ENCODE peak calls at places on chromosome 4, in five cellular contexts. L is MM.1S, P is GM23338, I is neural progenitor cell, X is hepatocyte. S is an unnamed sample.

GRCh38 chr4:104015680-104016079 is 295.9 kb upstream of the TACR3 start:
- DNase-seq in X (peak; percentile 30), P (peak; percentile 61), I (peak; percentile 47), L (peak; percentile 13), S (no peak)

GRCh38 chr4:40046311-40046980 is 10.2 kb upstream of the N4BP2 start:
- DNase-seq in I (no peak), X (peak; percentile 68), P (no peak), L (no peak), S (peak; percentile 58)

GRCh38 chr4:54586343-54586953 is 71.3 kb upstream of the KIT start:
- DNase-seq in L (no peak), X (peak; percentile 76), I (no peak), P (no peak), S (peak; percentile 84)

GRCh38 chr4:175127314-175127713 is 209.2 kb downstream of the ADAM29 start:
- DNase-seq in I (no peak), L (no peak), P (no peak), X (no peak), S (no peak)

GRCh38 chr4:1036095-1036494 is 24.7 kb downstream of the FGFRL1 start:
- DNase-seq in L (no peak), P (no peak), I (no peak), X (no peak), S (no peak)

GRCh38 chr4:119593698-119594097 is 34.9 kb downstream of the PDE5A start:
- DNase-seq in I (no peak), L (no peak), P (no peak), X (no peak), S (no peak)

GRCh38 chr4:110624016-110624770 is 1.3 kb upstream of the PITX2 start:
- DNase-seq in P (peak; percentile 10), X (no peak), I (no peak), L (no peak), S (no peak)

GRCh38 chr4:6324999-6325790 is 55.5 kb downstream of the WFS1 start:
- DNase-seq in I (peak; percentile 50), X (peak; percentile 57), L (no peak), P (peak; percentile 28), S (peak; percentile 79)

GRCh38 chr4:168498259-168498658 is 1.4 kb downstream of the PALLD start:
- DNase-seq in P (no peak), I (no peak), L (no peak), X (no peak), S (no peak)

GRCh38 chr4:113355550-113356371 is 306.3 kb downstream of the ANK2 start:
- DNase-seq in L (peak; percentile 30), P (no peak), I (no peak), X (peak; percentile 34), S (peak; percentile 96)

GRCh38 chr4:1060646-1061371 is 49.4 kb downstream of the FGFRL1 start:
- DNase-seq in L (no peak), I (no peak), P (no peak), X (no peak), S (no peak)

GRCh38 chr4:168812806-168813205 is 197.2 kb downstream of the CBR4 start:
- DNase-seq in L (no peak), P (peak; percentile 45), I (peak; percentile 56), X (no peak), S (no peak)

GRCh38 chr4:3873446-3874415 is 107.5 kb downstream of the ADRA2C start:
- DNase-seq in I (peak; percentile 76), P (peak; percentile 83), L (no peak), X (no peak), S (no peak)

GRCh38 chr4:40238700-40239548 is 42.1 kb downstream of the RHOH start:
- DNase-seq in P (peak; percentile 56), L (no peak), I (no peak), X (no peak), S (no peak)

GRCh38 chr4:94463771-94464170 is 12.0 kb downstream of the PDLIM5 start:
- DNase-seq in X (no peak), P (no peak), L (no peak), I (no peak), S (peak; percentile 62)

GRCh38 chr4:114041117-114041475 is 61.6 kb upstream of the ARSJ start:
- DNase-seq in X (no peak), P (no peak), L (no peak), I (no peak), S (peak; percentile 37)

GRCh38 chr4:94665500-94666398 is 92.0 kb upstream of the BMPR1B start:
- DNase-seq in P (no peak), X (no peak), I (no peak), L (no peak), S (no peak)

GRCh38 chr4:5956285-5957021 is 61.8 kb downstream of the C4orf50 start:
- DNase-seq in X (peak; percentile 29), P (peak; percentile 50), L (peak; percentile 24), I (peak; percentile 78), S (no peak)

GRCh38 chr4:89682808-89683207 is 154.2 kb downstream of the SNCA start:
- DNase-seq in I (peak; percentile 38), P (no peak), X (peak; percentile 10), L (no peak), S (no peak)

GRCh38 chr4:69860007-69860406 is at the start of gene SULT1E1:
- DNase-seq in X (no peak), L (no peak), I (no peak), P (peak; percentile 2), S (no peak)

GRCh38 chr4:186554890-186555827 is at the start of gene MTNR1A:
- DNase-seq in P (peak; percentile 77), L (no peak), X (peak; percentile 48), I (peak; percentile 80), S (peak; percentile 19)

GRCh38 chr4:168632246-168632832 is 135.5 kb downstream of the PALLD start:
- DNase-seq in X (no peak), I (peak; percentile 87), L (no peak), P (peak; percentile 76), S (peak; percentile 35)

GRCh38 chr4:41319553-41319952 is 62.8 kb downstream of the UCHL1 start:
- DNase-seq in L (no peak), X (peak; percentile 27), P (no peak), I (no peak), S (no peak)

GRCh38 chr4:107318078-107318477 is 282.0 kb upstream of the DKK2 start:
- DNase-seq in L (no peak), I (no peak), P (no peak), X (no peak), S (peak; percentile 44)

GRCh38 chr4:81723927-81724587 is 252.3 kb upstream of the RASGEF1B start:
- DNase-seq in P (no peak), L (peak; percentile 74), X (peak; percentile 38), I (no peak), S (no peak)

GRCh38 chr4:45423876-45424275 is 697.5 kb upstream of the GNPDA2 start:
- DNase-seq in I (no peak), L (no peak), P (no peak), X (no peak), S (no peak)

GRCh38 chr4:17781831-17782287 is 438 bp upstream of the FAM184B start:
- DNase-seq in X (no peak), L (no peak), P (peak; percentile 56), I (peak; percentile 44), S (peak; percentile 20)
- TF ChIP-seq EZH2 in X (peak; percentile 7), L (no peak), P (peak; percentile 70), I (peak; percentile 60), S (no peak)

GRCh38 chr4:121674191-121674590 is 22.6 kb downstream of the ANXA5 start:
- DNase-seq in I (no peak), X (no peak), L (no peak), P (no peak), S (no peak)

GRCh38 chr4:121669163-121669550 is 27.6 kb downstream of the ANXA5 start:
- DNase-seq in X (no peak), I (no peak), L (no peak), P (no peak), S (peak; percentile 74)

GRCh38 chr4:121666091-121666679 is 30.6 kb downstream of the ANXA5 start:
- DNase-seq in P (no peak), L (no peak), X (no peak), I (no peak), S (no peak)

GRCh38 chr4:121665371-121665770 is 31.4 kb downstream of the ANXA5 start:
- DNase-seq in P (no peak), X (no peak), I (no peak), L (no peak), S (no peak)

GRCh38 chr4:121668368-121669162 is 28.2 kb downstream of the ANXA5 start:
- DNase-seq in X (no peak), L (no peak), I (no peak), P (no peak), S (peak; percentile 98)
- TF ChIP-seq EZH2phosphoT487 in X (no peak), L (no peak), I (no peak), P (no peak), S (peak; percentile 44)

GRCh38 chr4:87031946-87032345 is 97.1 kb downstream of the AFF1 start:
- DNase-seq in P (no peak), L (no peak), X (no peak), I (peak; percentile 47), S (peak; percentile 28)

GRCh38 chr4:87032884-87033533 is 98.2 kb downstream of the AFF1 start:
- DNase-seq in L (no peak), P (no peak), X (peak; percentile 49), I (peak; percentile 59), S (peak; percentile 86)

GRCh38 chr4:87029356-87029755 is 94.5 kb downstream of the AFF1 start:
- DNase-seq in L (no peak), I (no peak), X (no peak), P (no peak), S (no peak)

GRCh38 chr4:87030124-87030523 is 95.3 kb downstream of the AFF1 start:
- DNase-seq in X (no peak), I (no peak), L (no peak), P (no peak), S (no peak)

DNA sequence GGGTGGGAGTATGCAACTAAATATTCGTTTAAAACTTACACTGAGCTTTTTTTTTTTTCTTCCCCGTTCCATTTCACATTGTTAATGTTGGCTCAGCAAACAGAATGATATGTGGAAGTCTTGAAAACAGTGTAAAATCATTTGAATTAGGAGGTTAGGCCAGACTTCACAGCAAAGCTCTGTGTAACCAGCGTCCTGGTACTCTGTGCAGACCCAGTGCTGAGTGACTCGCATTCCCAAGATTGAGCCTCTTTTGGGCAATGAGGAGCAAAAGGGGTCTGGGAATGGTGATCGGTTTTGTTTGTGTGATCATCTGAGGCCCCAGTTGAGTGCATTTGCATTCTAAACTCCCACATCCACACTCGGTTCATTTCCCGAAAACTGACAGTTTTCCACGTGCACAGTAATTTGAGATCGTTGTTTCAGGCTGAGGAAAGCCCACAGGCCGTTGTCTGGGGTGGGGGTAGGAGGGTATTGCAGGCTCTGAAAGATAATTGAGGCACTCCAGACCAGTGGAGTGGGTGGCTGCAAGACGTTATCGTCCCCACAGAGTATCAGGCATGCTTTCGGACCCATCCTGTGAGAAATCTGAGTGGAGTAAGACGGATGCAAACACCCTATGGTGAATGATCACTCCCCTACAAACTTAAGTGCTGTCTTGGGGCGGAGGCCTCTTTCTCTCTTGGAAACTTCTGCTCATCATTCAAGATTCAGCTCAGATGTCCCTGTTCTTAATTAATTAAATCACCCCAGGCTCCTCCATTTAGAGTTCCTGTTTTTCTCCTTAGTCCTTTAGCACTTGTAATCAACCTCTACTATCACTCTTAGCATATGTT is 96.0 kb downstream of the AFF1 start:
- DNase-seq in L (no peak), I (peak; percentile 46), X (no peak), P (peak; percentile 40), S (peak; percentile 61)
- H3K27ac ChIP-seq in L (no peak overlapping the region), I (peak overlapping the region; percentile 73), X (peak overlapping the region; percentile 65), P (peak overlapping the region; percentile 46), S (peak overlapping the region; percentile 37)

DNA sequence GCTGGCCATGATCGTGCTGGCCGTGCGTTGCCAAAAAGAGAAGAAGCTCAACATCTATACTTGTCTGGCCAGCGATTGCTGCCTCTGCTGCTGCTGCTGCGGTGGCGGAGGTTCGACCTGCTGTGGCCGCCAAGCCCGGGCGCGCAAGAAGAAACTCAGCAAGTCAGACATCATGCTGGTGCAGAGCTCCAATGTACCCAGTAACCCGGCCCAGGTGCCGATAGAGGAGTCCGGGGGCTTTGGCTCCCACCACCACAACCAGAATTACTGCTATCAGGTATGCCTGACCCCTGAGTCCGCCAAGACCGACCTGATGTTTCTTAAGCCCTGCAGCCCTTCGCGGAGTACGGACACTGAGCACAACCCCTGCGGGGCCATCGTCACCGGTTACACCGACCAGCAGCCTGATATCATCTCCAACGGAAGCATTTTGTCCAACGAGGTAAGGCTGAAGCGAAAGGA is 3.3 kb downstream of the PCDH10 start:
- DNase-seq in L (no peak), I (peak; percentile 46), P (peak; percentile 29), X (no peak), S (peak; percentile 24)
- TF ChIP-seq EZH2 in L (no peak), I (peak; percentile 20), P (peak; percentile 74), X (no peak), S (no peak)